ENCODE peak calls at places on chromosomes 5 and 9, in five cellular contexts. O is stomach, X is SK-N-SH, J is A549, F is tibial nerve. D is an unnamed sample. For H3K9me3, the result is how much of the 10 kb centered on the place peaks cover.

GRCh38 chr9:84070590-84070989 is 90.0 kb downstream of the RMI1 start:
- DNase-seq in O (no peak), X (no peak), J (peak), F (no peak), D (no peak)

GRCh38 chr9:4548796-4549725 is 58.8 kb downstream of the SLC1A1 start:
- DNase-seq in O (no peak), X (peak), J (peak), F (no peak), D (no peak)

GRCh38 chr5:143648696-143649095 is 163.3 kb upstream of the HMHB1 start:
- DNase-seq in O (no peak), X (peak), J (peak), F (no peak), D (no peak)

GRCh38 chr5:15620501-15620900 is 120.5 kb downstream of the FBXL7 start:
- DNase-seq in O (no peak), X (no peak), J (no peak), F (peak), D (no peak)

GRCh38 chr5:107381189-107381856 is 289.4 kb downstream of the EFNA5 start:
- DNase-seq in O (no peak), X (no peak), J (peak), F (no peak), D (no peak)

GRCh38 chr5:35979694-35980093 is 11.5 kb downstream of the UGT3A1 start:
- DNase-seq in O (no peak), X (no peak), J (no peak), F (no peak), D (no peak)

GRCh38 chr9:110446171-110446570 is 108.5 kb upstream of the TXNDC8 start:
- DNase-seq in O (no peak), X (no peak), J (no peak), F (no peak), D (no peak)

GRCh38 chr5:79077680-79078365 is 8.3 kb downstream of the BHMT2 start:
- DNase-seq in O (no peak), X (no peak), J (no peak), F (no peak), D (no peak)

GRCh38 chr9:91188719-91189590 is 172.8 kb downstream of the AUH start:
- DNase-seq in O (peak), X (no peak), J (no peak), F (no peak), D (no peak)

GRCh38 chr9:134413890-134414731 is 87.9 kb downstream of the RXRA start:
- DNase-seq in O (peak), X (peak), J (peak), F (no peak), D (peak)

GRCh38 chr9:69292078-69292477 is 32.9 kb upstream of the ENTREP1 start:
- DNase-seq in O (no peak), X (no peak), J (peak), F (no peak), D (no peak)

GRCh38 chr9:120710110-120710981 is 3.9 kb downstream of the MEGF9 start:
- DNase-seq in O (no peak), X (peak), J (peak), F (no peak), D (no peak)

GRCh38 chr5:137014731-137015130 is 484.4 kb downstream of the SPOCK1 start:
- DNase-seq in O (no peak), X (no peak), J (no peak), F (no peak), D (no peak)

GRCh38 chr9:95429096-95429495 is 87.7 kb downstream of the PTCH1 start:
- DNase-seq in O (no peak), X (no peak), J (no peak), F (no peak), D (no peak)

GRCh38 chr5:138775034-138775433 is 21.8 kb downstream of the CTNNA1 start:
- DNase-seq in O (no peak), X (no peak), J (no peak), F (no peak), D (no peak)

GRCh38 chr5:73625905-73626811 is at the start of gene ARHGEF28:
- DNase-seq in O (peak), X (peak), J (peak), F (peak), D (peak)

GRCh38 chr5:159779481-159779880 is 136.8 kb upstream of the ADRA1B start:
- DNase-seq in O (no peak), X (no peak), J (no peak), F (no peak), D (no peak)

GRCh38 chr5:61931236-61931635 is 374.8 kb upstream of the KIF2A start:
- DNase-seq in O (no peak), X (no peak), J (no peak), F (no peak), D (no peak)

GRCh38 chr9:108088916-108089315 is 599.3 kb upstream of the KLF4 start:
- DNase-seq in O (no peak), X (no peak), J (no peak), F (no peak), D (no peak)

GRCh38 chr5:9156282-9156681 is 389.6 kb downstream of the SEMA5A start:
- DNase-seq in O (no peak), X (peak), J (peak), F (no peak), D (no peak)

GRCh38 chr5:82375488-82376294 is 97.5 kb upstream of the RPS23 start:
- DNase-seq in O (no peak), X (no peak), J (no peak), F (no peak), D (no peak)

GRCh38 chr5:44665101-44665701 is 143.5 kb upstream of the MRPS30 start:
- DNase-seq in O (no peak), X (no peak), J (no peak), F (no peak), D (no peak)

GRCh38 chr5:171418982-171419662 is at the start of gene FGF18:
- DNase-seq in O (peak), X (peak), J (peak), F (no peak), D (no peak)

GRCh38 chr5:57184322-57184721 is 10.5 kb downstream of the GPBP1 start:
- DNase-seq in O (no peak), X (no peak), J (peak), F (no peak), D (no peak)

GRCh38 chr9:104209387-104209786 is 115.3 kb downstream of the SMC2 start:
- DNase-seq in O (no peak), X (no peak), J (no peak), F (no peak), D (no peak)

GRCh38 chr9:95857122-95857521 is 18.4 kb upstream of the ERCC6L2 start:
- DNase-seq in O (no peak), X (peak), J (peak), F (no peak), D (no peak)

GRCh38 chr5:180795771-180796313 is 6.8 kb downstream of the MGAT1 start:
- DNase-seq in O (no peak), X (no peak), J (no peak), F (no peak), D (peak)

GRCh38 chr5:119445544-119445943 is 6.8 kb upstream of the HSD17B4 start:
- DNase-seq in O (no peak), X (no peak), J (no peak), F (no peak), D (no peak)

GRCh38 chr5:29218138-29218537 is 1975.3 kb upstream of the CDH6 start:
- DNase-seq in O (no peak), X (no peak), J (peak), F (no peak), D (no peak)

GRCh38 chr5:36836831-36837230 is 39.7 kb upstream of the NIPBL start:
- DNase-seq in O (no peak), X (no peak), J (no peak), F (no peak), D (no peak)

GRCh38 chr5:85462957-85463356 is 1078.3 kb upstream of the EDIL3 start:
- DNase-seq in O (no peak), X (no peak), J (no peak), F (no peak), D (no peak)

GRCh38 chr5:172902497-172903472 is 56.4 kb upstream of the RPL26L1 start:
- DNase-seq in O (peak), X (peak), J (peak), F (peak), D (peak)

GRCh38 chr5:67831081-67831480 is 384.5 kb upstream of the PIK3R1 start:
- DNase-seq in O (no peak), X (no peak), J (no peak), F (no peak), D (no peak)

GRCh38 chr5:165410476-165410875 is 1905.1 kb downstream of the MAT2B start:
- DNase-seq in O (no peak), X (no peak), J (no peak), F (no peak), D (no peak)

GRCh38 chr5:165407352-165407751 is 1901.9 kb downstream of the MAT2B start:
- DNase-seq in O (no peak), X (no peak), J (no peak), F (no peak), D (no peak)

GRCh38 chr5:165405340-165405739 is 1899.9 kb downstream of the MAT2B start:
- DNase-seq in O (no peak), X (no peak), J (no peak), F (no peak), D (no peak)

GRCh38 chr5:165404917-165405316 is 1899.5 kb downstream of the MAT2B start:
- DNase-seq in O (no peak), X (no peak), J (no peak), F (no peak), D (no peak)
- H3K9me3 ChIP-seq in O (under half), X (under half), J (under half), F (under half), D (under half)

GRCh38 chr5:125657936-125658335 is 765.3 kb upstream of the GRAMD2B start:
- DNase-seq in O (no peak), X (no peak), J (no peak), F (no peak), D (no peak)
- TF ChIP-seq EP300 in O (no peak), X (no peak), J (no peak), F (no peak), D (no peak)

GRCh38 chr9:93086445-93087224 is 9.4 kb upstream of the CARD19 start:
- DNase-seq in O (no peak), X (no peak), J (no peak), F (no peak), D (peak)
- H3K9me3 ChIP-seq in O (under half), X (under half), J (under half), F (under half), D (under half)

GRCh38 chr5:51411917-51412316 is 28.7 kb downstream of the ISL1 start:
- DNase-seq in O (no peak), X (peak), J (no peak), F (no peak), D (no peak)
- TF ChIP-seq EP300 in O (no peak), X (peak), J (no peak), F (no peak), D (no peak)

DNA sequence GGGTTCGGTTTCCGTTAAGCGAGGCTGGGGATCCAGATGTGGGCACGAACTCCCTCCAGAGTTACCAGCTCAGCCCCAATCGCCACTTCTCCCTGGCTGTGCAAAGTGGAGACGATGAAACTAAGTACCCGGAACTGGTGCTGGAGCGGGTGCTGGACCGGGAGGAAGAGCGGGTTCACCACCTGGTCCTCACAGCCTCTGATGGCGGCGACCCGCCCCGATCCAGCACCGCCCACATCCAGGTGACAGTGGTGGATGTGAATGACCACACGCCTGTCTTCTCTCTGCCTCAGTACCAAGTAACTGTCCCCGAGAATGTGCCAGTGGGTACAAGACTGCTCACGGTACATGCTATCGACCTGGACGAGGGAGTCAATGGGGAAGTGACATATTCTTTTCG is 803 bp downstream of the PCDHGA7 start:
- DNase-seq in O (no peak), X (no peak), J (no peak), F (no peak), D (no peak)
- H3K9me3 ChIP-seq in O (half or more), X (under half), J (under half), F (under half), D (under half)

GRCh38 chr5:40384782-40385390 is 294.8 kb upstream of the PTGER4 start:
- DNase-seq in O (no peak), X (no peak), J (no peak), F (no peak), D (no peak)

GRCh38 chr5:40386293-40386692 is 293.4 kb upstream of the PTGER4 start:
- DNase-seq in O (no peak), X (no peak), J (no peak), F (no peak), D (no peak)

GRCh38 chr5:40381676-40382363 is 297.9 kb upstream of the PTGER4 start:
- DNase-seq in O (no peak), X (no peak), J (peak), F (no peak), D (no peak)

GRCh38 chr5:40383719-40384651 is 295.7 kb upstream of the PTGER4 start:
- DNase-seq in O (no peak), X (no peak), J (peak), F (no peak), D (no peak)

GRCh38 chr5:40385544-40385943 is 294.2 kb upstream of the PTGER4 start:
- DNase-seq in O (no peak), X (no peak), J (peak), F (no peak), D (no peak)
- TF ChIP-seq EP300 in O (no peak), X (no peak), J (no peak), F (no peak), D (no peak)

GRCh38 chr5:179206366-179206765 is 138.9 kb downstream of the ADAMTS2 start:
- DNase-seq in O (no peak), X (no peak), J (no peak), F (no peak), D (no peak)
- H3K9me3 ChIP-seq in O (under half), X (under half), J (under half), F (under half), D (under half)

DNA sequence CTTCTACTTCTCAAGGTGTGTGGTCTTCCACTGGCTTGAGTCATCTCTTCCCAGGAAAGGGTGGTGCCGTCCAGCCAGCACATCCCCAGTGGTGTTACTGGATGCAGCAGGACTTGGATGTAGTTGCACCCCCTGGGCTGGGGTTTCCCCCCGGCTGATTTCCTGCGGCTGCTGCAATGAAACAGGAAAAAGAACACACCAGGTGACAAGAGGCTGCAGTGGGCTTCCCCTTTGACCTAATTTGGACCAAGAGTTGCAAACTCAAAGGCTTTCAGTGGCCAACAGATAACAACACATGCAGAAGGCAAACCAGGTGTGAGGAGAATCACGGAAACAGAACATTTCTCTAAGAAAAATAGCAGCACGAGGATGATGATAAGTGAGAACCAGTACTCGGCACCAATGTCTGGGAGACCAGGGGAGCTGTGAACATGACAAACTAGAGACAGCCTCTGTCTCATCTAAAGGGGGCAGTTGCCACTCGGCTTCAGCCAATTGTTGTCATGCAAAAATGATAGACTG is 83.7 kb downstream of the PDE6A start:
- DNase-seq in O (no peak), X (no peak), J (peak), F (no peak), D (peak)
- TF ChIP-seq EP300 in O (no peak), X (no peak), J (no peak), F (no peak), D (no peak)

GRCh38 chr9:123425836-123426365 is 69.9 kb downstream of the CRB2 start:
- DNase-seq in O (peak), X (no peak), J (no peak), F (no peak), D (peak)
- H3K9me3 ChIP-seq in O (under half), X (under half), J (under half), F (under half), D (under half)

DNA sequence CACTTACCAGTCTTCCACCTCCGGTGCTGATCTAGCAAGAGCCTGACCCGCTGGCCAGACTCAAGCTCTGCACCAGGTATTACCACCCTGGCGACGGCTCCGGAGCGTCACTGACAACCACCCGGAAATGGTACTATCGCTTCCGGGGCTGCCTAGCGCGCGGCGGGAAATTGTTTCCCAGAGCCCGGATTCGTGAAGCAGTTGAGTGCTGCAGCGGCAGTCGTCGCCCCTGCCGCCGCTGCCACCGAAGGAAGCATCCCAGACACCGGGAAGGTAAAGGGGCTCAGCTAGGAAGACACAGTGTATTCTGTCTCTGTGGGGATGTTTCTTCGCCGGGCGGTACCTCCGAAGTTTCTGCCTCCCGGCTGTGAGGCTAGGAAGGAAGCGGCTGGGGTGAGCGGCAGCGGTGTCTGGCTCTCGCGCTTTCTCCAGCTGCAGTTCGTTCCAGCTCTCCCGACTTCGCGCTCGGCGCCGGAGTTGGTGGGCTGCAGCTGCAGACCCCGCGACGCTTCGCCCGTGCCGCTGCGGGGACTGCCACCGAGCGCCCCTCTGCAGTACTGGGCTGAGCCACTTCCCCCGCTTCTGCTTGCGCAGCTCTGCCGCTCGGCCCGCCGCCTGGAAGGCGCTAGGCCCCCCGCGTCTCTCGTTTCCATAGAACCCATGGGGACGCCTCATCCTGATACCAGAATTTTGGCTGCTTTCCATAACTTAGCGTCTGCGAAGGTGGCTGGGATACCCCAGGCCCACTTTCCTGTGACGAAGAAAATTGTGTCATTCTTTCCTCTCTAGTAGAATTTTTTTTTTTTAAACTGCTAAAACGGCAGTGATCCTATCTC is at the start of the genes KIAA0825 and SLF1:
- DNase-seq in O (peak), X (peak), J (peak), F (peak), D (peak)
- TF ChIP-seq EP300 in O (no peak), X (no peak), J (no peak), F (no peak), D (no peak)